ENCODE peak calls at places on chromosomes 3 and 15, in eight cellular contexts. One of them, this sample, is unnamed.

GRCh38 chr15:69881760-69882159 is 216.0 kb downstream of the TLE3 start:
- DNase-seq in stomach: no peak
- DNase-seq in GM12865: peak; percentile 76
- DNase-seq in left ventricle myocardium inferior: no peak
- DNase-seq in transverse colon: no peak
- DNase-seq in cardiac fibroblast: no peak
- DNase-seq in OCI-LY7: peak; percentile 99
- DNase-seq in adrenal gland: no peak
- DNase-seq in this sample: peak; percentile 66

GRCh38 chr3:53229171-53229570 is 26.7 kb downstream of the TKT start:
- DNase-seq in stomach: no peak
- DNase-seq in GM12865: no peak
- DNase-seq in left ventricle myocardium inferior: no peak
- DNase-seq in transverse colon: no peak
- DNase-seq in cardiac fibroblast: no peak
- DNase-seq in OCI-LY7: no peak
- DNase-seq in adrenal gland: no peak
- DNase-seq in this sample: no peak

GRCh38 chr15:89749951-89750559 is 994 bp downstream of the MESP1 start:
- DNase-seq in stomach: peak; percentile 33
- DNase-seq in GM12865: no peak
- DNase-seq in left ventricle myocardium inferior: no peak
- DNase-seq in transverse colon: peak; percentile 30
- DNase-seq in cardiac fibroblast: no peak
- DNase-seq in OCI-LY7: no peak
- DNase-seq in adrenal gland: peak; percentile 38
- DNase-seq in this sample: no peak

GRCh38 chr15:49438970-49439631 is 16.1 kb downstream of the FGF7 start:
- DNase-seq in stomach: no peak
- DNase-seq in GM12865: peak; percentile 71
- DNase-seq in left ventricle myocardium inferior: peak; percentile 31
- DNase-seq in transverse colon: peak; percentile 17
- DNase-seq in cardiac fibroblast: no peak
- DNase-seq in OCI-LY7: peak; percentile 20
- DNase-seq in adrenal gland: peak; percentile 21
- DNase-seq in this sample: peak; percentile 12

GRCh38 chr15:69055251-69055650 is 40.8 kb downstream of the NOX5 start:
- DNase-seq in stomach: no peak
- DNase-seq in GM12865: no peak
- DNase-seq in left ventricle myocardium inferior: no peak
- DNase-seq in transverse colon: no peak
- DNase-seq in cardiac fibroblast: no peak
- DNase-seq in OCI-LY7: no peak
- DNase-seq in adrenal gland: no peak
- DNase-seq in this sample: no peak

GRCh38 chr3:14867936-14868570 is 49.3 kb downstream of the FGD5 start:
- DNase-seq in stomach: no peak
- DNase-seq in GM12865: no peak
- DNase-seq in left ventricle myocardium inferior: no peak
- DNase-seq in transverse colon: no peak
- DNase-seq in cardiac fibroblast: no peak
- DNase-seq in OCI-LY7: no peak
- DNase-seq in adrenal gland: no peak
- DNase-seq in this sample: no peak

GRCh38 chr3:185658943-185659342 is 72.8 kb downstream of the SENP2 start:
- DNase-seq in stomach: no peak
- DNase-seq in GM12865: no peak
- DNase-seq in left ventricle myocardium inferior: no peak
- DNase-seq in transverse colon: no peak
- DNase-seq in cardiac fibroblast: no peak
- DNase-seq in OCI-LY7: no peak
- DNase-seq in adrenal gland: no peak
- DNase-seq in this sample: no peak

GRCh38 chr15:99721104-99721778 is 12.0 kb downstream of the LYSMD4 start:
- DNase-seq in stomach: no peak
- DNase-seq in GM12865: no peak
- DNase-seq in left ventricle myocardium inferior: no peak
- DNase-seq in transverse colon: no peak
- DNase-seq in cardiac fibroblast: no peak
- DNase-seq in OCI-LY7: peak; percentile 51
- DNase-seq in adrenal gland: no peak
- DNase-seq in this sample: no peak

GRCh38 chr3:176430244-176430893 is 766.9 kb downstream of the TBL1XR1 start:
- DNase-seq in stomach: no peak
- DNase-seq in GM12865: peak; percentile 20
- DNase-seq in left ventricle myocardium inferior: no peak
- DNase-seq in transverse colon: no peak
- DNase-seq in cardiac fibroblast: peak; percentile 71
- DNase-seq in OCI-LY7: peak; percentile 46
- DNase-seq in adrenal gland: no peak
- DNase-seq in this sample: no peak

GRCh38 chr3:128971421-128971820 is 22.5 kb downstream of the CFAP92 start:
- DNase-seq in stomach: no peak
- DNase-seq in GM12865: no peak
- DNase-seq in left ventricle myocardium inferior: peak; percentile 49
- DNase-seq in transverse colon: peak; percentile 22
- DNase-seq in cardiac fibroblast: peak; percentile 62
- DNase-seq in OCI-LY7: no peak
- DNase-seq in adrenal gland: peak; percentile 58
- DNase-seq in this sample: no peak

GRCh38 chr3:12656850-12657249 is 7.1 kb downstream of the RAF1 start:
- DNase-seq in stomach: no peak
- DNase-seq in GM12865: no peak
- DNase-seq in left ventricle myocardium inferior: no peak
- DNase-seq in transverse colon: no peak
- DNase-seq in cardiac fibroblast: no peak
- DNase-seq in OCI-LY7: no peak
- DNase-seq in adrenal gland: no peak
- DNase-seq in this sample: no peak

GRCh38 chr15:80468776-80469175 is 64.6 kb downstream of the ARNT2 start:
- DNase-seq in stomach: no peak
- DNase-seq in GM12865: no peak
- DNase-seq in left ventricle myocardium inferior: no peak
- DNase-seq in transverse colon: no peak
- DNase-seq in cardiac fibroblast: no peak
- DNase-seq in OCI-LY7: no peak
- DNase-seq in adrenal gland: no peak
- DNase-seq in this sample: no peak

GRCh38 chr15:63999177-63999576 is 47.1 kb downstream of the DAPK2 start:
- DNase-seq in stomach: no peak
- DNase-seq in GM12865: peak; percentile 38
- DNase-seq in left ventricle myocardium inferior: no peak
- DNase-seq in transverse colon: no peak
- DNase-seq in cardiac fibroblast: no peak
- DNase-seq in OCI-LY7: no peak
- DNase-seq in adrenal gland: peak; percentile 55
- DNase-seq in this sample: no peak

GRCh38 chr3:34569437-34569836 is 771.0 kb downstream of the PDCD6IP start:
- DNase-seq in stomach: no peak
- DNase-seq in GM12865: no peak
- DNase-seq in left ventricle myocardium inferior: no peak
- DNase-seq in transverse colon: no peak
- DNase-seq in cardiac fibroblast: no peak
- DNase-seq in OCI-LY7: no peak
- DNase-seq in adrenal gland: no peak
- DNase-seq in this sample: no peak

GRCh38 chr3:156553705-156554356 is 1.1 kb downstream of the SSR3 start:
- DNase-seq in stomach: no peak
- DNase-seq in GM12865: peak; percentile 59
- DNase-seq in left ventricle myocardium inferior: no peak
- DNase-seq in transverse colon: no peak
- DNase-seq in cardiac fibroblast: peak; percentile 79
- DNase-seq in OCI-LY7: peak; percentile 24
- DNase-seq in adrenal gland: no peak
- DNase-seq in this sample: no peak

GRCh38 chr3:171028025-171028778 is 1.7 kb upstream of the SLC2A2 start:
- DNase-seq in stomach: peak; percentile 43
- DNase-seq in GM12865: peak; percentile 20
- DNase-seq in left ventricle myocardium inferior: peak; percentile 54
- DNase-seq in transverse colon: peak; percentile 21
- DNase-seq in cardiac fibroblast: peak; percentile 86
- DNase-seq in OCI-LY7: no peak
- DNase-seq in adrenal gland: peak; percentile 26
- DNase-seq in this sample: no peak

GRCh38 chr15:28260722-28261121 is 61.3 kb downstream of the HERC2 start:
- DNase-seq in stomach: no peak
- DNase-seq in GM12865: no peak
- DNase-seq in left ventricle myocardium inferior: peak; percentile 52
- DNase-seq in transverse colon: no peak
- DNase-seq in cardiac fibroblast: no peak
- DNase-seq in OCI-LY7: no peak
- DNase-seq in adrenal gland: no peak
- DNase-seq in this sample: no peak

GRCh38 chr3:18111702-18112311 is 313.3 kb downstream of the SATB1 start:
- DNase-seq in stomach: no peak
- DNase-seq in GM12865: peak; percentile 16
- DNase-seq in left ventricle myocardium inferior: peak; percentile 21
- DNase-seq in transverse colon: no peak
- DNase-seq in cardiac fibroblast: no peak
- DNase-seq in OCI-LY7: peak; percentile 21
- DNase-seq in adrenal gland: no peak
- DNase-seq in this sample: no peak

GRCh38 chr3:188627652-188628051 is 473.7 kb downstream of the LPP start:
- DNase-seq in stomach: no peak
- DNase-seq in GM12865: no peak
- DNase-seq in left ventricle myocardium inferior: no peak
- DNase-seq in transverse colon: no peak
- DNase-seq in cardiac fibroblast: peak; percentile 92
- DNase-seq in OCI-LY7: no peak
- DNase-seq in adrenal gland: no peak
- DNase-seq in this sample: no peak

GRCh38 chr3:57038466-57039164 is 21.8 kb upstream of the SPATA12 start:
- DNase-seq in stomach: no peak
- DNase-seq in GM12865: no peak
- DNase-seq in left ventricle myocardium inferior: no peak
- DNase-seq in transverse colon: no peak
- DNase-seq in cardiac fibroblast: no peak
- DNase-seq in OCI-LY7: no peak
- DNase-seq in adrenal gland: no peak
- DNase-seq in this sample: no peak

GRCh38 chr15:67824157-67824899 is 981 bp upstream of the SKOR1 start:
- DNase-seq in stomach: no peak
- DNase-seq in GM12865: no peak
- DNase-seq in left ventricle myocardium inferior: no peak
- DNase-seq in transverse colon: no peak
- DNase-seq in cardiac fibroblast: no peak
- DNase-seq in OCI-LY7: no peak
- DNase-seq in adrenal gland: no peak
- DNase-seq in this sample: no peak

GRCh38 chr3:159989973-159990846 is 1.6 kb downstream of the IL12A start:
- DNase-seq in stomach: no peak
- DNase-seq in GM12865: no peak
- DNase-seq in left ventricle myocardium inferior: no peak
- DNase-seq in transverse colon: no peak
- DNase-seq in cardiac fibroblast: no peak
- DNase-seq in OCI-LY7: no peak
- DNase-seq in adrenal gland: no peak
- DNase-seq in this sample: no peak
- H3K4me3 ChIP-seq in stomach: no peak overlapping the region
- H3K4me3 ChIP-seq in GM12865: peak overlapping the region; percentile 76
- H3K4me3 ChIP-seq in left ventricle myocardium inferior: no peak overlapping the region
- H3K4me3 ChIP-seq in transverse colon: no peak overlapping the region
- H3K4me3 ChIP-seq in cardiac fibroblast: no peak overlapping the region
- H3K4me3 ChIP-seq in OCI-LY7: no peak overlapping the region
- H3K4me3 ChIP-seq in adrenal gland: no peak overlapping the region
- H3K4me3 ChIP-seq in this sample: peak overlapping the region; percentile 82

DNA sequence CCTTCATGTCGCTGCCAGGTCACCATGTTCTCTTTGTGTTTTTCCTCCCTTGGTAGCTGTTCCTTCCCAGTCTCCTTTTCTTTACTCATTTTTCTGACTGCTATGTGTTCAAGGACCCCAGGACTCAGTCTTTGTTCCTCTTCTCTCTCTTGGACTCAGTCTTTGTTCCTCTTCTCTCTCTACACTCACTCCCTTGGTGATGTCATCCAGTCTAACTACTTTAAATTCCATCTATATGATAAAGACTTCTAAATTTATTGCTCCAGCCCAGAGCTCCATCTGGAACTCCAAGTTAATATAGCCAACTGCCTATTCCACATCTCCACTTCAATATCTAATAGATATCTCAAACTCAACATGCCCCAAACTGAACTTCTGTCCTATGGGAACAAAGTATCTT is 4.8 kb upstream of the DYNC1LI1 start:
- DNase-seq in stomach: no peak
- DNase-seq in GM12865: no peak
- DNase-seq in left ventricle myocardium inferior: no peak
- DNase-seq in transverse colon: no peak
- DNase-seq in cardiac fibroblast: peak; percentile 52
- DNase-seq in OCI-LY7: no peak
- DNase-seq in adrenal gland: no peak
- DNase-seq in this sample: no peak
- TF ChIP-seq CTCF in stomach: no peak
- TF ChIP-seq CTCF in GM12865: no peak
- TF ChIP-seq CTCF in left ventricle myocardium inferior: no peak
- TF ChIP-seq CTCF in transverse colon: no peak
- TF ChIP-seq CTCF in cardiac fibroblast: no peak
- TF ChIP-seq CTCF in OCI-LY7: no peak
- TF ChIP-seq CTCF in adrenal gland: no peak
- TF ChIP-seq CTCF in this sample: no peak

DNA sequence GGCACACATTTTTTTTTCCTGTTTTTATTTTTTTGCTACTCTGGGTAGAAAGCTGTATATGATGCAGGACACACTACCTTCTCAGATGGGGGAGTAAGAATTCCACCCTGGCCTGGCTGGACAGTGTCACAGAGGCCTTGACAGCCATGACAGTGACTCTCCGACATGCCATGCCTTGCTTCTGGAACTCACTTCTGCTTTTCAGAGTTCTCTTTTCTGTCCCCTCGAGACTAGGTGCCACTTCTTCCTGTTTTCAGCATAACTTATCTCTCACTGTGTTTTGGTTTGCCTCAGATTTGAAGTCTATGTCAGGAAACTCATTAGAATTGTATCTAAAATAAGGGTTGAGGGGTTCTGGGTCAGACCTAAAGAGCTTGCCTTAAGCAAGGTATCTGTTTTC is 69.1 kb upstream of the SEC13 start:
- DNase-seq in stomach: no peak
- DNase-seq in GM12865: peak; percentile 51
- DNase-seq in left ventricle myocardium inferior: no peak
- DNase-seq in transverse colon: no peak
- DNase-seq in cardiac fibroblast: no peak
- DNase-seq in OCI-LY7: peak; percentile 94
- DNase-seq in adrenal gland: no peak
- DNase-seq in this sample: peak; percentile 42
- H3K4me3 ChIP-seq in stomach: no peak overlapping the region
- H3K4me3 ChIP-seq in GM12865: no peak overlapping the region
- H3K4me3 ChIP-seq in left ventricle myocardium inferior: no peak overlapping the region
- H3K4me3 ChIP-seq in transverse colon: no peak overlapping the region
- H3K4me3 ChIP-seq in cardiac fibroblast: no peak overlapping the region
- H3K4me3 ChIP-seq in OCI-LY7: peak overlapping the region; percentile 41
- H3K4me3 ChIP-seq in adrenal gland: no peak overlapping the region
- H3K4me3 ChIP-seq in this sample: no peak overlapping the region

DNA sequence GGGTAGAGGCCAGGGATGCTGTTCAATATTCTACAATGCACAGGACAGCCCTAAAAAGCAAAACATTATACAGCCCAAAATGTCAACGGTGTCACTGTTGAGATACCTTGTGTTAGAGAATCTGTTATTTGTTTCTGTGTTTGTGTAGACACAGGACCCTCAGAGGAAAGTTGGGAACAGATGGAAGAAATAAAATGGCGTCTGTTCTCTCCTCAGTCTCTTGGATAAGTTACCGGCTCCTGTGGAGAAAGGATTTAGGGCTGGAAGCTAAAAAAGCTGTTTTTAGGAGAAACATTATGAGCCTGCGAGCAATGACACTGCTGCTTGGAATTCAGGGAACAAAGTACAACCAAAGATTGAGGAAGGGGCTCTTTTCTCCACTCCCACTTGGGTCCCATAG is 688.6 kb upstream of the ZNF385D start:
- DNase-seq in stomach: no peak
- DNase-seq in GM12865: no peak
- DNase-seq in left ventricle myocardium inferior: no peak
- DNase-seq in transverse colon: no peak
- DNase-seq in cardiac fibroblast: no peak
- DNase-seq in OCI-LY7: no peak
- DNase-seq in adrenal gland: no peak
- DNase-seq in this sample: no peak
- TF ChIP-seq CTCF in stomach: no peak
- TF ChIP-seq CTCF in GM12865: no peak
- TF ChIP-seq CTCF in left ventricle myocardium inferior: no peak
- TF ChIP-seq CTCF in transverse colon: no peak
- TF ChIP-seq CTCF in cardiac fibroblast: no peak
- TF ChIP-seq CTCF in OCI-LY7: no peak
- TF ChIP-seq CTCF in adrenal gland: no peak
- TF ChIP-seq CTCF in this sample: no peak

This sample was measured in GM12864.